ENCODE peak calls at places on chromosomes 2 and 18, in five cellular contexts. J, I, F, M and V are unnamed samples.

GRCh38 chr2:182070736-182071135 is 85.1 kb downstream of the PPP1R1C start:
- DNase-seq in F (no peak), M (no peak), J (no peak), I (no peak), V (no peak)

GRCh38 chr2:140567734-140568133 is 1563.1 kb downstream of the LRP1B start:
- DNase-seq in J (no peak), M (no peak), I (no peak), F (no peak), V (no peak)

GRCh38 chr18:27447930-27448329 is 262.8 kb upstream of the CHST9 start:
- DNase-seq in M (no peak), F (no peak), I (no peak), J (no peak), V (no peak)

GRCh38 chr2:111981666-111982065 is 73.4 kb upstream of the TMEM87B start:
- DNase-seq in J (no peak), M (no peak), F (no peak), I (no peak), V (no peak)

GRCh38 chr2:47033102-47033880 is 117.7 kb upstream of the MCFD2 start:
- DNase-seq in I (no peak), F (no peak), M (no peak), J (no peak), V (no peak)

GRCh38 chr2:15223887-15224286 is 337.2 kb downstream of the NBAS start:
- DNase-seq in I (no peak), F (no peak), J (no peak), M (no peak), V (no peak)

GRCh38 chr18:22391571-22392359 is 25.9 kb downstream of the CTAGE1 start:
- DNase-seq in J (no peak), M (no peak), I (no peak), F (peak), V (no peak)

GRCh38 chr18:8375269-8375668 is 234.0 kb upstream of the RAB12 start:
- DNase-seq in F (no peak), J (no peak), M (no peak), I (no peak), V (no peak)

GRCh38 chr2:136212426-136213378 is 94.8 kb upstream of the CXCR4 start:
- DNase-seq in F (peak), M (no peak), I (no peak), J (no peak), V (no peak)

GRCh38 chr2:186726938-186727337 is 33.1 kb downstream of the FAM171B start:
- DNase-seq in I (no peak), F (no peak), M (no peak), J (no peak), V (no peak)

GRCh38 chr2:76867854-76868253 is 654.3 kb downstream of the LRRTM4 start:
- DNase-seq in M (no peak), I (no peak), J (no peak), F (no peak), V (no peak)

GRCh38 chr2:241764272-241765241 is 12.1 kb upstream of the GAL3ST2 start:
- DNase-seq in F (peak), I (no peak), M (no peak), J (peak), V (peak)

GRCh38 chr2:127039387-127040031 is 67.4 kb downstream of the BIN1 start:
- DNase-seq in J (peak), I (no peak), M (peak), F (no peak), V (no peak)

GRCh38 chr2:30159766-30160165 is 13.0 kb downstream of the YPEL5 start:
- DNase-seq in M (no peak), F (no peak), J (no peak), I (no peak), V (no peak)

GRCh38 chr18:8097942-8098341 is 511.3 kb upstream of the RAB12 start:
- DNase-seq in F (no peak), J (no peak), M (no peak), I (no peak), V (no peak)

GRCh38 chr2:212034841-212035585 is 503.6 kb downstream of the ERBB4 start:
- DNase-seq in I (no peak), J (no peak), F (no peak), M (no peak), V (no peak)

GRCh38 chr2:870426-870825 is 80.2 kb upstream of the SNTG2 start:
- DNase-seq in I (no peak), J (no peak), F (no peak), M (no peak), V (no peak)

GRCh38 chr2:230878599-230878965 is 13.8 kb downstream of the ITM2C start:
- DNase-seq in I (no peak), M (no peak), J (peak), F (peak), V (no peak)

GRCh38 chr18:363327-364115 is 95.7 kb upstream of the THOC1 start:
- DNase-seq in J (no peak), I (no peak), F (no peak), M (no peak), V (no peak)

GRCh38 chr2:17476820-17477219 is 41.4 kb downstream of the RAD51AP2 start:
- DNase-seq in F (no peak), I (no peak), M (no peak), J (no peak), V (no peak)

GRCh38 chr2:17476060-17476459 is 42.2 kb downstream of the RAD51AP2 start:
- DNase-seq in J (no peak), M (no peak), I (no peak), F (no peak), V (no peak)

GRCh38 chr2:17475285-17475684 is 43.0 kb downstream of the RAD51AP2 start:
- DNase-seq in F (no peak), M (no peak), I (no peak), J (no peak), V (no peak)

GRCh38 chr2:17471979-17472378 is 46.3 kb downstream of the RAD51AP2 start:
- DNase-seq in F (no peak), J (no peak), M (no peak), I (no peak), V (no peak)

DNA sequence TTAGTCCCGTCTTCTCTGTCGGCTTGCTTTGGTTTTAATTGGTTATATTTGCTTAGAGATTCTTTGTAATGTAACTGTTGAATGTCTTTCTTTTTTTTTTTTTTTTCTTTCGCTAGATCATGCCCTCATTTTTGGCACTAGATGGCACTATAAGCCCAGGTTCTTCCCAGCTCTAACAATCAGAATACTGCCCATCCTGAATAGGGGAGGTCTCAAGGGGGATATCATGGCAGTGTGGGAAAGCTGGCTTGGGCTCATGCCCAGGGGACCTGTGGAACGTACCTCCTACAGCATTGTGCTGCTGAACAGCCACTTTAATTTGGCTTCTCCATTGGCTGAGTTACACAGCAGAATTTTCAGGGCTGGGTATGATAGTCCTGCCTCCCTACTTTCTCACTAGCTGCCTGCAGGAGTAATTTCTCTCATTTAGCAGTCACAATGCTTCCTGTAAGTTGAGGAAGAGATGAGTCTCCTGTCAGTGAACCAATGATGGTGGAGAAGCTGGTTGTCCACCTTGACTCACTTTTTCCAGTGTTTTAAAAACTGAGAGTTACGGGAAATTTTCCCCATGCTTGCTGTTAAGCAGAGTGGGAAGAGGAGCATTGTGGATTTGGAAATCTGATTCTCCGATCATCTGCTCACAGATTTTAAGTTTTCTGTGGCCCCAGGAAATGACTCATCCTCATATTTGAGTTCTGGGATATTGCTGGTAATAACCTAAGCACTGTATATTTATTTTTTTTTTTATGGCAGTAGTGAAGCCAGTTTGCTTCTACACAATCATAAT is 47.2 kb downstream of the RAD51AP2 start:
- DNase-seq in M (no peak), I (no peak), F (no peak), J (no peak), V (no peak)
- TF ChIP-seq CTCF in M (peak), I (no peak), F (peak), J (no peak), V (peak)

GRCh38 chr2:174342600-174343342 is 8.0 kb downstream of the SP9 start:
- DNase-seq in F (no peak), I (no peak), M (no peak), J (no peak), V (no peak)

GRCh38 chr2:174343343-174343637 is 8.5 kb downstream of the SP9 start:
- DNase-seq in M (no peak), F (no peak), J (no peak), I (no peak), V (no peak)

GRCh38 chr2:174341995-174342571 is 7.3 kb downstream of the SP9 start:
- DNase-seq in M (no peak), F (no peak), I (no peak), J (no peak), V (no peak)

GRCh38 chr2:174343638-174344455 is 9.1 kb downstream of the SP9 start:
- DNase-seq in M (no peak), I (no peak), F (no peak), J (no peak), V (no peak)

DNA sequence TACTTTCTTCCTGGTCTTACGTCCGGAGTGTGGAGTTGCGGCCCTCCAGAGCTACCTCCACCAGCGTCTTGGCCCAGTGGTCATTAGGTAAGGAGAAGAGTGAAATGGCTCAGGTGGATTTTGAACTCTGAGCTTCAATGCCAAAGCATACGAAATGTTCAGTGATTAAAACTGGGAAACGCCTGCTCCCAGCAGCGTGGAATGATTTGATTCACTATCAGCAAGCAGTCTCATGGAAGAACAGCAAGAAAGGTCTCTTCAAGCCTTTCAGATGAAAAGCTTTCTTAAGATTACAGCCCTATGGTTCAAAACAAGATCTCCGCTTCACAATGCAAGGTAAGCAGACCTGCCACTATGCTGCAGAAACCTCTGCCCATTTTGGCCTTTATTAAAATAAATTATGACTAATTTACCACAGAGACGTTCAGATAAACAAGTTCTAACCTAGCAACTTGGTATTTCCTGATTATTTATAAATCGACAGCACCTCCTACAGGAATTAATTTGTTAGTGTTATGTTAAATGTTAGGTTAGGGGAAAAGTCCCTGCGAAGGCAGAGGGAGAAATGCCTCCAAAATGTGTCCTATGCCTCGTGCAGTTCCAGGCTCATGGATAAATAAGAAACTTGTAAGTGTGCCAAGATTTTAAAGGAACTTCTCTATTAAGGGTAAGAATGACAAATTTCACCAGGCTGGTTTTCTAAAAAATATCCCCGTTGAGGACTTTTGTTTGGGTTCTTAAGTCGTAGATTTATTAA is 10.1 kb downstream of the SP9 start:
- DNase-seq in J (no peak), F (no peak), I (no peak), M (no peak), V (no peak)
- TF ChIP-seq CTCF in J (no peak), F (peak), I (peak), M (no peak), V (peak)

GRCh38 chr2:36530983-36531354 is 67.0 kb downstream of the FEZ2 start:
- DNase-seq in F (no peak), J (no peak), M (no peak), I (no peak), V (no peak)
- TF ChIP-seq CTCF in F (peak), J (no peak), M (peak), I (peak), V (no peak)

GRCh38 chr2:147141930-147142329 is 702.9 kb upstream of the ACVR2A start:
- DNase-seq in M (no peak), J (no peak), F (no peak), I (no peak), V (no peak)
- TF ChIP-seq CTCF in M (no peak), J (no peak), F (no peak), I (no peak), V (no peak)

GRCh38 chr2:11677146-11678055 is 7.4 kb upstream of the NTSR2 start:
- DNase-seq in I (no peak), M (no peak), J (no peak), F (peak), V (no peak)
- TF ChIP-seq CTCF in I (no peak), M (no peak), J (no peak), F (no peak), V (no peak)

GRCh38 chr18:6411367-6411766 is 3.3 kb downstream of the L3MBTL4 start:
- DNase-seq in F (no peak), M (no peak), I (no peak), J (no peak), V (no peak)

GRCh38 chr18:6413554-6414117 is 1.1 kb downstream of the L3MBTL4 start:
- DNase-seq in M (no peak), F (peak), J (no peak), I (no peak), V (no peak)

GRCh38 chr18:6412933-6413472 is 1.7 kb downstream of the L3MBTL4 start:
- DNase-seq in J (no peak), I (no peak), F (no peak), M (no peak), V (no peak)

GRCh38 chr18:6414723-6415362 is at the start of gene L3MBTL4:
- DNase-seq in J (peak), F (peak), M (no peak), I (no peak), V (no peak)

GRCh38 chr18:6414118-6414722 is 491 bp downstream of the L3MBTL4 start:
- DNase-seq in M (no peak), J (peak), I (peak), F (peak), V (no peak)
- TF ChIP-seq CTCF in M (peak), J (no peak), I (peak), F (peak), V (no peak)

GRCh38 chr2:159200498-159200897 is 86.0 kb downstream of the WDSUB1 start:
- DNase-seq in F (no peak), I (no peak), M (no peak), J (no peak), V (no peak)

GRCh38 chr2:159204381-159204780 is 82.1 kb downstream of the WDSUB1 start:
- DNase-seq in J (no peak), I (no peak), F (no peak), M (no peak), V (no peak)

GRCh38 chr2:159201321-159202063 is 85.0 kb downstream of the WDSUB1 start:
- DNase-seq in I (no peak), J (no peak), M (no peak), F (peak), V (no peak)

GRCh38 chr2:159199751-159200465 is 86.6 kb downstream of the WDSUB1 start:
- DNase-seq in I (no peak), M (no peak), J (no peak), F (no peak), V (no peak)

DNA sequence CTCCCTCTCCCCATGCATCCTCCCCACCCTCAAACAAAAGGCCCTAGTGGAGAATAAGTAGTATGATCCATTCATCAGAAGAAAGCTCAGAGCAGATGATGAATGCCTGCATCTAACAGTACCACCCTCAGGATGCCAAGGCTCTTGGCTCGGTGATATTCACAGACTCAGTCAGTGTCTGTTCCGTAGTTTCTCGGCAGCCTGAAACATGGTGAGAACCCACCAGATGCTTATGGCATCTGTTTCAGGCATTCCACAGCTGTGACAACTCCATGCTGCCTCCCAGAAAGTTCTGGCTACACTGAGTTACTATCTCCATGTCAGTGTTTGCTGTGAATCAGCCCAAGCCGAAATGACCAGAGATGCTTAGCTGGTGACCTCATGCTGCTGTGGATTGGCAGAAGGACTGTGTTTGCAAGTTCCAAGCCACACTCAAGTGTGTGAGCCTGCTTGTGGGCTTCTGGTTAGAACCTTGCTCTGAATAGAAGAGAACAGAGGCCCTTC is 83.9 kb downstream of the WDSUB1 start:
- DNase-seq in F (peak), M (no peak), J (peak), I (no peak), V (no peak)
- TF ChIP-seq CTCF in F (no peak), M (no peak), J (no peak), I (no peak), V (no peak)